ENCODE peak calls at places on chromosomes 3 and 15, in six cellular contexts. L is Calu3, I is GM23338, Q is cardiac fibroblast, P is breast epithelium, B is fibroblast of the aortic adventitia. O is an unnamed sample.

GRCh38 chr3:182810574-182811268 is 17.4 kb downstream of the ATP11B start:
- DNase-seq in L (no peak), I (no peak), Q (peak), P (no peak), B (peak), O (no peak)

GRCh38 chr15:80202641-80203360 is 49.2 kb downstream of the CTXND1 start:
- DNase-seq in L (no peak), I (no peak), Q (no peak), P (no peak), B (no peak), O (no peak)

GRCh38 chr3:71129611-71130515 is 453.7 kb downstream of the FOXP1 start:
- DNase-seq in L (no peak), I (peak), Q (peak), P (no peak), B (peak), O (no peak)

GRCh38 chr3:155079795-155080546 is at the start of gene MME:
- DNase-seq in L (peak), I (peak), Q (peak), P (peak), B (peak), O (peak)

GRCh38 chr3:149877668-149878067 is 64.7 kb downstream of the RNF13 start:
- DNase-seq in L (no peak), I (no peak), Q (no peak), P (no peak), B (no peak), O (no peak)

GRCh38 chr3:190481779-190482178 is 32.1 kb upstream of the TMEM207 start:
- DNase-seq in L (no peak), I (peak), Q (peak), P (no peak), B (no peak), O (no peak)

GRCh38 chr3:100089802-100090668 is 24.3 kb downstream of the FILIP1L start:
- DNase-seq in L (peak), I (peak), Q (peak), P (no peak), B (peak), O (no peak)

GRCh38 chr3:194615221-194615620 is 18.0 kb downstream of the TMEM44 start:
- DNase-seq in L (no peak), I (no peak), Q (no peak), P (no peak), B (no peak), O (no peak)

GRCh38 chr3:114362815-114363214 is 69.0 kb downstream of the TIGIT start:
- DNase-seq in L (no peak), I (peak), Q (peak), P (no peak), B (peak), O (no peak)

GRCh38 chr3:124346487-124346886 is 354.6 kb upstream of the ROPN1 start:
- DNase-seq in L (no peak), I (no peak), Q (no peak), P (no peak), B (no peak), O (no peak)

GRCh38 chr15:84750583-84751092 is 2.2 kb downstream of the ZNF592 start:
- DNase-seq in L (peak), I (no peak), Q (no peak), P (no peak), B (no peak), O (no peak)

GRCh38 chr3:7793786-7794185 is 707.8 kb upstream of the LMCD1 start:
- DNase-seq in L (no peak), I (no peak), Q (no peak), P (no peak), B (no peak), O (no peak)

GRCh38 chr15:68285243-68285980 is 7.9 kb downstream of the FEM1B start:
- DNase-seq in L (no peak), I (peak), Q (no peak), P (no peak), B (no peak), O (no peak)

GRCh38 chr3:122794779-122795673 is at the start of gene SLC49A4:
- DNase-seq in L (peak), I (peak), Q (peak), P (peak), B (peak), O (peak)

GRCh38 chr15:83716605-83717004 is 62.7 kb downstream of the ADAMTSL3 start:
- DNase-seq in L (no peak), I (no peak), Q (no peak), P (no peak), B (no peak), O (no peak)

GRCh38 chr3:45596290-45596791 is 1.8 kb downstream of the LIMD1 start:
- DNase-seq in L (no peak), I (no peak), Q (no peak), P (no peak), B (no peak), O (no peak)

GRCh38 chr3:183826854-183827253 is 1.5 kb upstream of the MAP6D1 start:
- DNase-seq in L (no peak), I (peak), Q (no peak), P (no peak), B (no peak), O (no peak)

GRCh38 chr15:86483936-86484335 is 404.3 kb downstream of the AGBL1 start:
- DNase-seq in L (no peak), I (no peak), Q (no peak), P (no peak), B (no peak), O (no peak)

GRCh38 chr3:193040836-193041672 is 123.4 kb upstream of the MB21D2 start:
- DNase-seq in L (peak), I (peak), Q (peak), P (no peak), B (peak), O (no peak)

GRCh38 chr3:78918361-78919020 is 849.3 kb downstream of the ROBO1 start:
- DNase-seq in L (no peak), I (no peak), Q (peak), P (no peak), B (peak), O (no peak)

GRCh38 chr3:123692041-123692440 is 107.2 kb upstream of the HACD2 start:
- DNase-seq in L (no peak), I (no peak), Q (peak), P (no peak), B (no peak), O (no peak)

GRCh38 chr3:104604326-104605010 is 762.2 kb upstream of the ALCAM start:
- DNase-seq in L (no peak), I (peak), Q (peak), P (no peak), B (peak), O (no peak)

GRCh38 chr3:144809381-144809780 is 837.8 kb downstream of the DIPK2A start:
- DNase-seq in L (no peak), I (no peak), Q (no peak), P (no peak), B (no peak), O (no peak)

GRCh38 chr3:16476636-16477035 is 36.9 kb downstream of the RFTN1 start:
- DNase-seq in L (no peak), I (no peak), Q (peak), P (no peak), B (peak), O (no peak)

GRCh38 chr3:12601072-12601471 is 44.2 kb downstream of the MKRN2 start:
- DNase-seq in L (no peak), I (no peak), Q (peak), P (no peak), B (peak), O (no peak)
- TF ChIP-seq CTCF in L (no peak), I (peak), Q (peak), P (no peak), B (peak), O (peak)

GRCh38 chr3:178443634-178444033 is 92.6 kb upstream of the KCNMB2 start:
- DNase-seq in L (no peak), I (no peak), Q (peak), P (no peak), B (peak), O (no peak)
- TF ChIP-seq CTCF in L (no peak), I (no peak), Q (no peak), P (no peak), B (no peak), O (no peak)

GRCh38 chr3:50303038-50303815 is at the start of gene HYAL1:
- DNase-seq in L (peak), I (peak), Q (peak), P (no peak), B (peak), O (no peak)
- TF ChIP-seq CTCF in L (no peak), I (peak), Q (peak), P (no peak), B (no peak), O (no peak)

GRCh38 chr3:55245391-55245790 is 241.7 kb downstream of the WNT5A start:
- DNase-seq in L (no peak), I (no peak), Q (peak), P (no peak), B (peak), O (no peak)
- TF ChIP-seq CTCF in L (no peak), I (no peak), Q (no peak), P (no peak), B (no peak), O (no peak)

GRCh38 chr3:140736863-140737460 is 59.1 kb downstream of the TRIM42 start:
- DNase-seq in L (peak), I (peak), Q (peak), P (no peak), B (peak), O (no peak)
- TF ChIP-seq CTCF in L (peak), I (peak), Q (peak), P (peak), B (peak), O (peak)

GRCh38 chr3:38331257-38332022 is 15.1 kb upstream of the XYLB start:
- DNase-seq in L (no peak), I (no peak), Q (no peak), P (no peak), B (no peak), O (peak)

GRCh38 chr3:38335263-38335662 is 11.3 kb upstream of the XYLB start:
- DNase-seq in L (no peak), I (no peak), Q (no peak), P (no peak), B (no peak), O (no peak)

GRCh38 chr3:38334656-38335055 is 11.9 kb upstream of the XYLB start:
- DNase-seq in L (no peak), I (no peak), Q (peak), P (no peak), B (peak), O (peak)

GRCh38 chr3:38332202-38332601 is 14.4 kb upstream of the XYLB start:
- DNase-seq in L (no peak), I (no peak), Q (no peak), P (no peak), B (no peak), O (no peak)

DNA sequence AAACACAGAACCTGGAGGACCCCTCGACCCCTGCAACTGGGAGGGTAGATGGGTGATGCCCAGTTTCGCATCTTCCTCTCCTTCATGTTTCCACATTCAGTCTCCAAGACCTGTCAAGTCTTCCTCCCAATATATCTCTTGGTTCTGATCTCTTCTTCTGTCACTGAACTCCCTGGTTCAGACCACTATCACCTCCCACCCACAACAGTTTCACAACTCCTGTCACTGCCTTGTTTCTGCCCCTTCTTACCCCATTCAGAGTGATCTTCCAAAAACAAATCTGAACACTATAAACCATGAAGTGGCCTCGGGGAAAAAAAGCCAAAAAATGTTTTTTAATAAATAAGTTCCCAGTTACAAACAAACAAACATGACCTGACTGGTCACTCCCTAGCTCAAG is 12.4 kb upstream of the XYLB start:
- DNase-seq in L (no peak), I (no peak), Q (no peak), P (no peak), B (no peak), O (no peak)
- TF ChIP-seq CTCF in L (no peak), I (no peak), Q (no peak), P (no peak), B (no peak), O (no peak)

DNA sequence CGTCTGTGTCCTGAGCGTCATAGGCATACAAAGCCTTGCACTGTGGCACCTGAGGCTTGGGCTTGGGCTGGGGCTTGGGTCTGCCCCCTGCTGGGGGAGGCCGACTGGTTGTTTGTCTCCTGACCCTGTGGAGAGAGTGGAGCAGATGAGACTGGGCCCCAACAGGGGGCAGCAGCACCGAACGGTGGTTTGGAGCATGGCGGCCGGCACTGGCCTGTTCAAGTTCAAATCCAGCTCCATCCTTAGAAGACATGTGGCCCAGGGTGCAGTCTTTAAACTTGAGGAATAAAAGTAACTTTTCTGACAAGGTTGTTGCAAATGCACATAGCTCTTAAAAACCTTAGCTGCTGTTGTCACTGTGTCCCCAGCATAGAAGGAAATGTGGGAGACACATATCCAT is 33.3 kb downstream of the CCNB2 start:
- DNase-seq in L (peak), I (peak), Q (peak), P (no peak), B (peak), O (no peak)
- TF ChIP-seq CTCF in L (peak), I (peak), Q (peak), P (peak), B (peak), O (peak)

O was measured in type B pancreatic cell.